ENCODE peak calls at places on chromosomes 4 and X, in seven cellular contexts. One of them, this sample, is unnamed.

GRCh38 chr4:186144596-186145569 is 40.4 kb downstream of the FAM149A start:
- DNase-seq in amniotic stem cell: peak
- DNase-seq in activated T-helper 1 cell treated with Interleukin-2 at 50 U/mL for 16 hours: no peak
- DNase-seq in GM13976: no peak
- DNase-seq in fibroblast of pulmonary artery: peak
- DNase-seq in midbrain: peak
- DNase-seq in lower leg skin: peak
- DNase-seq in this sample: no peak

GRCh38 chr4:184475096-184475461 is 729 bp upstream of the IRF2 start:
- DNase-seq in activated T-helper 1 cell treated with Interleukin-2 at 50 U/mL for 16 hours: peak
- DNase-seq in fibroblast of pulmonary artery: peak
- DNase-seq in lower leg skin: peak
- DNase-seq in amniotic stem cell: peak
- DNase-seq in GM13976: peak
- DNase-seq in midbrain: peak
- DNase-seq in this sample: no peak

GRCh38 chr4:1501754-1502500 is 95.7 kb upstream of the NKX1-1 start:
- DNase-seq in activated T-helper 1 cell treated with Interleukin-2 at 50 U/mL for 16 hours: no peak
- DNase-seq in amniotic stem cell: no peak
- DNase-seq in midbrain: no peak
- DNase-seq in lower leg skin: peak
- DNase-seq in fibroblast of pulmonary artery: no peak
- DNase-seq in GM13976: no peak
- DNase-seq in this sample: no peak

GRCh38 chr4:89316931-89317366 is 9.3 kb upstream of the GPRIN3 start:
- DNase-seq in lower leg skin: no peak
- DNase-seq in fibroblast of pulmonary artery: peak
- DNase-seq in amniotic stem cell: no peak
- DNase-seq in GM13976: no peak
- DNase-seq in midbrain: no peak
- DNase-seq in activated T-helper 1 cell treated with Interleukin-2 at 50 U/mL for 16 hours: no peak
- DNase-seq in this sample: peak

GRCh38 chr4:2008671-2008920 is 178 bp downstream of the NELFA start:
- DNase-seq in GM13976: no peak
- DNase-seq in midbrain: no peak
- DNase-seq in activated T-helper 1 cell treated with Interleukin-2 at 50 U/mL for 16 hours: no peak
- DNase-seq in amniotic stem cell: no peak
- DNase-seq in lower leg skin: no peak
- DNase-seq in fibroblast of pulmonary artery: no peak
- DNase-seq in this sample: no peak

GRCh38 chrX:12115377-12115776 is 22.9 kb upstream of the FRMPD4 start:
- DNase-seq in lower leg skin: no peak
- DNase-seq in midbrain: no peak
- DNase-seq in amniotic stem cell: no peak
- DNase-seq in activated T-helper 1 cell treated with Interleukin-2 at 50 U/mL for 16 hours: no peak
- DNase-seq in fibroblast of pulmonary artery: no peak
- DNase-seq in GM13976: no peak
- DNase-seq in this sample: no peak

GRCh38 chrX:150913511-150913910 is 15.0 kb upstream of the CD99L2 start:
- DNase-seq in GM13976: no peak
- DNase-seq in amniotic stem cell: peak
- DNase-seq in fibroblast of pulmonary artery: peak
- DNase-seq in activated T-helper 1 cell treated with Interleukin-2 at 50 U/mL for 16 hours: no peak
- DNase-seq in midbrain: no peak
- DNase-seq in lower leg skin: no peak
- DNase-seq in this sample: no peak

GRCh38 chr4:139555705-139556070 is 331 bp downstream of the SETD7 start:
- DNase-seq in fibroblast of pulmonary artery: peak
- DNase-seq in lower leg skin: peak
- DNase-seq in amniotic stem cell: no peak
- DNase-seq in activated T-helper 1 cell treated with Interleukin-2 at 50 U/mL for 16 hours: no peak
- DNase-seq in midbrain: peak
- DNase-seq in GM13976: no peak
- DNase-seq in this sample: no peak

GRCh38 chr4:67327245-67327860 is 217.9 kb downstream of the CENPC start:
- DNase-seq in GM13976: peak
- DNase-seq in lower leg skin: peak
- DNase-seq in activated T-helper 1 cell treated with Interleukin-2 at 50 U/mL for 16 hours: peak
- DNase-seq in amniotic stem cell: peak
- DNase-seq in fibroblast of pulmonary artery: peak
- DNase-seq in midbrain: peak
- DNase-seq in this sample: peak

GRCh38 chr4:17787315-17787714 is 5.9 kb upstream of the FAM184B start:
- DNase-seq in fibroblast of pulmonary artery: no peak
- DNase-seq in activated T-helper 1 cell treated with Interleukin-2 at 50 U/mL for 16 hours: no peak
- DNase-seq in GM13976: no peak
- DNase-seq in lower leg skin: no peak
- DNase-seq in amniotic stem cell: no peak
- DNase-seq in midbrain: no peak
- DNase-seq in this sample: no peak

GRCh38 chr4:66814277-66814676 is 731.0 kb downstream of the CENPC start:
- DNase-seq in GM13976: no peak
- DNase-seq in fibroblast of pulmonary artery: no peak
- DNase-seq in midbrain: no peak
- DNase-seq in activated T-helper 1 cell treated with Interleukin-2 at 50 U/mL for 16 hours: no peak
- DNase-seq in amniotic stem cell: no peak
- DNase-seq in lower leg skin: no peak
- DNase-seq in this sample: no peak

GRCh38 chr4:152100378-152101201 is 339.8 kb upstream of the GATB start:
- DNase-seq in fibroblast of pulmonary artery: no peak
- DNase-seq in lower leg skin: peak
- DNase-seq in amniotic stem cell: no peak
- DNase-seq in activated T-helper 1 cell treated with Interleukin-2 at 50 U/mL for 16 hours: peak
- DNase-seq in midbrain: peak
- DNase-seq in GM13976: no peak
- DNase-seq in this sample: no peak